ENCODE peak calls at places on chromosomes 5 and 9, in nine cellular contexts. W is NCI-H1436 treated with DMSO at 0.1 percent for 48 hours; I is activated T-cell treated with anti-CD3 and anti-CD28 coated beads for 4 hours; K is WTC11; Z is germinal center; Q is stimulated activated CD4-positive, alpha-beta T cell treated with anti-CD3 and anti-CD28 coated beads, Interleukin-2, amount 100 ng/mL, for 48 hours; M is NCI-H1092; D is GM20000; O is putamen. N is an unnamed sample.

GRCh38 chr9:136088481-136088938 is 6.6 kb downstream of the NACC2 start:
- DNase-seq in W (no peak), I (no peak), K (no peak), Z (no peak), Q (no peak), M (no peak), D (peak), O (no peak), N (no peak)

GRCh38 chr9:86324308-86324707 is 29.9 kb downstream of the TUT7 start:
- DNase-seq in W (no peak), I (no peak), K (no peak), Z (peak), Q (no peak), M (no peak), D (peak), O (peak), N (no peak)

GRCh38 chr5:34656700-34657549 is 797 bp downstream of the RAI14 start:
- DNase-seq in W (no peak), I (no peak), K (no peak), Z (no peak), Q (no peak), M (no peak), D (peak), O (peak), N (no peak)

GRCh38 chr9:114588671-114589526 is 1.3 kb downstream of the ATP6V1G1 start:
- DNase-seq in W (no peak), I (no peak), K (no peak), Z (peak), Q (no peak), M (no peak), D (no peak), O (no peak), N (no peak)

GRCh38 chr5:171367424-171368370 is 20.0 kb upstream of the NPM1 start:
- DNase-seq in W (no peak), I (no peak), K (no peak), Z (no peak), Q (no peak), M (no peak), D (no peak), O (no peak), N (no peak)

GRCh38 chr9:131273146-131273545 is 3.2 kb downstream of the FAM78A start:
- DNase-seq in W (no peak), I (no peak), K (no peak), Z (peak), Q (no peak), M (no peak), D (peak), O (no peak), N (no peak)

GRCh38 chr5:83401122-83401620 is 70.4 kb upstream of the VCAN start:
- DNase-seq in W (no peak), I (no peak), K (no peak), Z (no peak), Q (no peak), M (no peak), D (peak), O (no peak), N (no peak)

GRCh38 chr9:22214021-22214420 is 204.9 kb upstream of the CDKN2B start:
- DNase-seq in W (no peak), I (no peak), K (no peak), Z (no peak), Q (no peak), M (no peak), D (no peak), O (no peak), N (no peak)

GRCh38 chr5:13251623-13252367 is 692.7 kb downstream of the DNAH5 start:
- DNase-seq in W (no peak), I (no peak), K (no peak), Z (no peak), Q (no peak), M (no peak), D (no peak), O (peak), N (no peak)

GRCh38 chr5:133589286-133589685 is 23.1 kb downstream of the FSTL4 start:
- DNase-seq in W (no peak), I (no peak), K (no peak), Z (no peak), Q (no peak), M (no peak), D (no peak), O (no peak), N (no peak)

GRCh38 chr5:68418230-68418629 is 202.7 kb downstream of the PIK3R1 start:
- DNase-seq in W (no peak), I (no peak), K (no peak), Z (no peak), Q (no peak), M (no peak), D (no peak), O (no peak), N (no peak)

GRCh38 chr5:173789031-173789920 is 98.9 kb upstream of the CPEB4 start:
- DNase-seq in W (no peak), I (no peak), K (no peak), Z (no peak), Q (peak), M (no peak), D (peak), O (no peak), N (no peak)

GRCh38 chr5:39267185-39267584 is 47.8 kb upstream of the FYB1 start:
- DNase-seq in W (no peak), I (no peak), K (no peak), Z (no peak), Q (no peak), M (no peak), D (no peak), O (no peak), N (no peak)

GRCh38 chr5:16411741-16412455 is 53.7 kb downstream of the ZNF622 start:
- DNase-seq in W (no peak), I (no peak), K (no peak), Z (no peak), Q (no peak), M (no peak), D (no peak), O (no peak), N (no peak)

GRCh38 chr5:82447913-82448312 is 169.8 kb upstream of the RPS23 start:
- DNase-seq in W (no peak), I (no peak), K (no peak), Z (no peak), Q (no peak), M (no peak), D (no peak), O (no peak), N (no peak)

GRCh38 chr9:114037961-114038723 is 40.0 kb downstream of the AMBP start:
- DNase-seq in W (no peak), I (no peak), K (peak), Z (no peak), Q (no peak), M (no peak), D (no peak), O (no peak), N (no peak)

GRCh38 chr9:93958121-93958874 is 3.1 kb upstream of the BARX1 start:
- DNase-seq in W (no peak), I (no peak), K (peak), Z (no peak), Q (no peak), M (no peak), D (peak), O (no peak), N (no peak)